ENCODE peak calls at places on chromosomes 13 and 19, in seven cellular contexts. J, R, V, H, O, Z and Q are unnamed samples.

GRCh38 chr19:34474233-34474989 is 7.1 kb upstream of the WTIP start:
- DNase-seq in J (no peak), R (no peak), V (no peak), H (no peak), O (no peak), Z (no peak), Q (no peak)

GRCh38 chr13:49108204-49108603 is 111.9 kb upstream of the MLNR start:
- DNase-seq in J (no peak), R (no peak), V (no peak), H (no peak), O (no peak), Z (no peak), Q (no peak)

GRCh38 chr19:33453207-33453736 is 68.3 kb downstream of the PEPD start:
- DNase-seq in J (no peak), R (no peak), V (no peak), H (no peak), O (no peak), Z (no peak), Q (no peak)

GRCh38 chr13:26811636-26812035 is 51.0 kb upstream of the GPR12 start:
- DNase-seq in J (no peak), R (no peak), V (no peak), H (no peak), O (no peak), Z (no peak), Q (no peak)

GRCh38 chr13:90867336-90867683 is 480.2 kb upstream of the MIR17HG start:
- DNase-seq in J (peak), R (no peak), V (no peak), H (peak), O (peak), Z (no peak), Q (peak)

GRCh38 chr19:18496167-18496979 is 25.5 kb downstream of the ELL start:
- DNase-seq in J (peak), R (peak), V (peak), H (no peak), O (no peak), Z (no peak), Q (no peak)

GRCh38 chr13:57633950-57634828 is 2.6 kb downstream of the PCDH17 start:
- DNase-seq in J (no peak), R (no peak), V (no peak), H (no peak), O (no peak), Z (no peak), Q (peak)

GRCh38 chr19:47598407-47599349 is 10.3 kb upstream of the BICRA start:
- DNase-seq in J (peak), R (no peak), V (no peak), H (peak), O (peak), Z (no peak), Q (peak)

GRCh38 chr13:30091691-30092090 is 215.7 kb downstream of the KATNAL1 start:
- DNase-seq in J (no peak), R (no peak), V (no peak), H (no peak), O (no peak), Z (no peak), Q (peak)

GRCh38 chr19:3683405-3683865 is 16.8 kb downstream of the PIP5K1C start:
- DNase-seq in J (peak), R (no peak), V (no peak), H (peak), O (no peak), Z (no peak), Q (no peak)

GRCh38 chr19:17847538-17848366 is at the start of gene JAK3:
- DNase-seq in J (peak), R (peak), V (peak), H (no peak), O (peak), Z (no peak), Q (peak)

GRCh38 chr13:79662882-79663281 is 181.9 kb downstream of the NDFIP2 start:
- DNase-seq in J (no peak), R (no peak), V (no peak), H (no peak), O (no peak), Z (no peak), Q (no peak)

GRCh38 chr19:1210227-1210538 is 4.6 kb downstream of the STK11 start:
- DNase-seq in J (no peak), R (no peak), V (no peak), H (no peak), O (no peak), Z (no peak), Q (no peak)

GRCh38 chr13:44649118-44649455 is 73.0 kb upstream of the TSC22D1 start:
- DNase-seq in J (no peak), R (no peak), V (no peak), H (no peak), O (no peak), Z (no peak), Q (no peak)